ENCODE peak calls at places on chromosomes 1 and 21, in four cellular contexts. I, T, O and L are unnamed samples.

GRCh38 chr1:67739361-67739760 is 54.4 kb downstream of the GADD45A start:
- DNase-seq in O (no peak), T (no peak), I (no peak), L (no peak)

GRCh38 chr1:93317207-93317606 is 28.5 kb upstream of the DR1 start:
- DNase-seq in T (no peak), I (peak), O (no peak), L (no peak)

GRCh38 chr1:21553116-21553926 is 44.1 kb downstream of the ALPL start:
- DNase-seq in O (no peak), T (peak), I (no peak), L (no peak)

GRCh38 chr21:37848721-37849490 is 67.4 kb downstream of the KCNJ6 start:
- DNase-seq in T (peak), I (no peak), O (no peak), L (no peak)

GRCh38 chr1:147379889-147380288 is 137.4 kb downstream of the CHD1L start:
- DNase-seq in O (no peak), I (no peak), T (no peak), L (no peak)

GRCh38 chr1:18100493-18101063 is 7.0 kb upstream of the IGSF21 start:
- DNase-seq in O (peak), T (peak), I (peak), L (no peak)

GRCh38 chr1:173423326-173423725 is 53.8 kb upstream of the PRDX6 start:
- DNase-seq in I (no peak), O (no peak), T (no peak), L (no peak)

GRCh38 chr1:192604979-192605620 is 29.5 kb downstream of the RGS1 start:
- DNase-seq in T (no peak), O (no peak), I (no peak), L (no peak)

GRCh38 chr1:201861448-201861847 is 27.2 kb upstream of the SHISA4 start:
- DNase-seq in O (no peak), I (no peak), T (no peak), L (no peak)

GRCh38 chr1:245583575-245584330 is 429.0 kb downstream of the KIF26B start:
- DNase-seq in T (no peak), O (no peak), I (no peak), L (no peak)

GRCh38 chr1:45246760-45247159 is 40.4 kb upstream of the ZSWIM5 start:
- DNase-seq in I (no peak), T (peak), O (peak), L (no peak)

GRCh38 chr1:234687011-234687410 is 77.0 kb upstream of the IRF2BP2 start:
- DNase-seq in I (no peak), O (no peak), T (no peak), L (no peak)

GRCh38 chr1:20211511-20211931 is 25.2 kb upstream of the PLA2G2C start:
- DNase-seq in I (peak), O (no peak), T (no peak), L (no peak)

GRCh38 chr1:157704878-157705277 is 4.3 kb upstream of the FCRL3 start:
- DNase-seq in O (no peak), T (no peak), I (no peak), L (no peak)